ENCODE peak calls at places on chromosomes 2 and 18, in five cellular contexts. A, U, K, D and M are unnamed samples.

GRCh38 chr2:215137741-215138340 is 585 bp downstream of the ABCA12 start:
- DNase-seq in A (no peak), U (peak; percentile 72), K (no peak), D (peak; percentile 69), M (no peak)

GRCh38 chr2:165162466-165162865 is 41.4 kb downstream of the SCN3A start:
- DNase-seq in A (no peak), U (no peak), K (no peak), D (no peak), M (no peak)

GRCh38 chr2:211453311-211453894 is 897.0 kb downstream of the CPS1 start:
- DNase-seq in A (no peak), U (no peak), K (no peak), D (no peak), M (no peak)

GRCh38 chr18:54607213-54607934 is 16.3 kb downstream of the DYNAP start:
- DNase-seq in A (peak; percentile 66), U (no peak), K (no peak), D (peak; percentile 19), M (peak; percentile 21)

GRCh38 chr2:157948856-157949255 is 72.7 kb upstream of the ACVR1 start:
- DNase-seq in A (no peak), U (no peak), K (no peak), D (no peak), M (no peak)

GRCh38 chr2:72024451-72025175 is 123.0 kb downstream of the CYP26B1 start:
- DNase-seq in A (no peak), U (no peak), K (no peak), D (no peak), M (no peak)

GRCh38 chr2:45649855-45650806 is 1.3 kb upstream of the PRKCE start:
- DNase-seq in A (peak; percentile 75), U (peak; percentile 77), K (peak; percentile 77), D (peak; percentile 78), M (peak; percentile 73)

GRCh38 chr2:166184789-166185188 is 57.0 kb upstream of the SCN1A start:
- DNase-seq in A (no peak), U (peak; percentile 63), K (no peak), D (peak; percentile 43), M (no peak)

GRCh38 chr2:219916761-219917160 is 289.3 kb downstream of the SLC4A3 start:
- DNase-seq in A (no peak), U (no peak), K (no peak), D (no peak), M (no peak)

GRCh38 chr18:32674491-32674890 is 98.3 kb downstream of the KLHL14 start:
- DNase-seq in A (no peak), U (no peak), K (no peak), D (peak; percentile 19), M (peak; percentile 1)

GRCh38 chr2:240647503-240648154 is 22.3 kb downstream of the GPR35 start:
- DNase-seq in A (no peak), U (no peak), K (no peak), D (no peak), M (no peak)

GRCh38 chr2:216692636-216693413 is 2.5 kb downstream of the IGFBP5 start:
- DNase-seq in A (peak; percentile 68), U (peak; percentile 76), K (peak; percentile 69), D (peak; percentile 75), M (peak; percentile 92)

GRCh38 chr2:26941486-26941885 is 29.0 kb upstream of the MAPRE3 start:
- DNase-seq in A (no peak), U (peak; percentile 19), K (no peak), D (peak; percentile 22), M (no peak)

GRCh38 chr2:164458801-164459200 is 162.5 kb downstream of the GRB14 start:
- DNase-seq in A (no peak), U (no peak), K (no peak), D (no peak), M (no peak)

GRCh38 chr2:42053791-42054656 is 6.2 kb downstream of the PKDCC start:
- DNase-seq in A (no peak), U (no peak), K (no peak), D (no peak), M (peak; percentile 79)

GRCh38 chr2:170930132-170931109 is 1.4 kb downstream of the GORASP2 start:
- DNase-seq in A (peak; percentile 26), U (peak; percentile 38), K (peak; percentile 37), D (peak; percentile 68), M (peak; percentile 46)

GRCh38 chr2:224039080-224039769 is at the start of gene SERPINE2:
- DNase-seq in A (no peak), U (peak; percentile 95), K (peak; percentile 38), D (peak; percentile 78), M (peak; percentile 79)

GRCh38 chr2:102540882-102541281 is 67.9 kb downstream of the SLC9A4 start:
- DNase-seq in A (no peak), U (no peak), K (no peak), D (no peak), M (no peak)

GRCh38 chr2:122863516-122863915 is 1108.1 kb downstream of the TSN start:
- DNase-seq in A (no peak), U (no peak), K (no peak), D (no peak), M (no peak)

GRCh38 chr2:195659114-195659513 is 2.1 kb downstream of the SLC39A10 start:
- DNase-seq in A (no peak), U (no peak), K (no peak), D (peak; percentile 25), M (no peak)

GRCh38 chr2:195658541-195658890 is 1.5 kb downstream of the SLC39A10 start:
- DNase-seq in A (no peak), U (peak; percentile 85), K (no peak), D (peak; percentile 80), M (peak; percentile 88)

GRCh38 chr2:195656131-195656858 is 731 bp upstream of the SLC39A10 start:
- DNase-seq in A (no peak), U (no peak), K (no peak), D (no peak), M (peak; percentile 28)

GRCh38 chr2:195657634-195658540 is 861 bp downstream of the SLC39A10 start:
- DNase-seq in A (peak; percentile 50), U (peak; percentile 71), K (peak; percentile 76), D (peak; percentile 83), M (peak; percentile 86)

DNA sequence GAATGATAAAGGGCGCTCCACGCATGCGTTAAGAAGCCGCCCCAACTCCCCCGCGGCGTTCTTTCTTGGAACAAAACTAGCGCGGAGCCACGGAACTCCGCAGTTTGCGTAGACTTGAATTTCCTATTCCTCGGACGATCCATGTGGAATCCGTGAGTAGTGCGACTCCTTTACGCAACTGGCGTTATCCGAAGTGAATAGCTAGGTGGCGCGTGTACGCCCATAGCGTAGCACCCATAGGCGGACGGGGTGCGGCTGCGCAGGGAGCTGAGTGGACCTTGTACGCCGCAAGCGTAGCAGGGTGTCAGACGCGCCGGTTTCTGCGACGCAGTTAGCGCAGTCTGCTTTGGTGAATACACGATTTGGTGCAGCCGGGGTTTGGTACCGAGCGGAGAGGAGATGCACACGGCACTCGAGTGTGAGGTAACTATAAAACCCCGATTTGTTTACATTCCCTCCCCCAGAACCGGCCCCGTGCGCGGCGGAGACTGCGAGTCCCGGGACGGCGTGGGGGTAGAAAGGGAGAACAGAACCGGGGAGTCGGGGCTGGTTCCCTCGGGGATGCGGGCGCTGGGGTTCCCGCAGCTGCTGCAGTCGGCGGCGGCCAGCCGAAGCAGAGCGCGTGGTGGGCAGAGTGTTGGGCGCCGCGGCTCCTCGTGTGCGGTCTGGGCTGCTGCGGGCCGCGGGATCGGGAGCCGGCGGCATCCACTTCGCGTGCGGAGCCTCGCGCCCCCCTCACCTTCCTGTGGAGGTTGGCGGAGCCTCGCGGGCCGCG is at the start of gene SLC39A10:
- DNase-seq in A (peak; percentile 97), U (peak; percentile 99), K (peak; percentile 97), D (peak; percentile 99), M (peak; percentile 99)
- H3K4me3 ChIP-seq in A (peak within 1 kb of the TSS; percentile 87), U (peak within 1 kb of the TSS; percentile 74), K (peak within 1 kb of the TSS; percentile 84), D (peak within 1 kb of the TSS; percentile 91), M (peak within 1 kb of the TSS; percentile 88)

GRCh38 chr2:100820346-100821254 is 661 bp downstream of the NPAS2 start:
- DNase-seq in A (no peak), U (peak; percentile 22), K (no peak), D (peak; percentile 14), M (no peak)

GRCh38 chr2:100821913-100822260 is 1.9 kb downstream of the NPAS2 start:
- DNase-seq in A (no peak), U (no peak), K (no peak), D (no peak), M (no peak)

GRCh38 chr2:100819365-100820345 is at the start of gene NPAS2:
- DNase-seq in A (peak; percentile 30), U (peak; percentile 79), K (peak; percentile 53), D (peak; percentile 75), M (peak; percentile 79)

GRCh38 chr2:100822587-100823248 is 2.8 kb downstream of the NPAS2 start:
- DNase-seq in A (no peak), U (peak; percentile 83), K (no peak), D (peak; percentile 77), M (peak; percentile 74)

GRCh38 chr2:100821255-100821912 is 1.4 kb downstream of the NPAS2 start:
- DNase-seq in A (no peak), U (peak; percentile 63), K (no peak), D (peak; percentile 12), M (peak; percentile 39)
- H3K4me3 ChIP-seq in A (peak overlapping the region; percentile 82), U (peak overlapping the region; percentile 83), K (peak overlapping the region; percentile 53), D (peak overlapping the region; percentile 72), M (no peak overlapping the region)

GRCh38 chr2:105395691-105396090 is 3.2 kb downstream of the FHL2 start:
- DNase-seq in A (no peak), U (no peak), K (no peak), D (no peak), M (no peak)

GRCh38 chr2:105394951-105395611 is 3.8 kb downstream of the FHL2 start:
- DNase-seq in A (no peak), U (no peak), K (no peak), D (peak; percentile 46), M (peak; percentile 78)

GRCh38 chr2:105391058-105391627 is 7.7 kb downstream of the FHL2 start:
- DNase-seq in A (no peak), U (peak; percentile 66), K (no peak), D (peak; percentile 59), M (no peak)

GRCh38 chr2:105391763-105392662 is 6.8 kb downstream of the FHL2 start:
- DNase-seq in A (no peak), U (no peak), K (no peak), D (peak; percentile 52), M (no peak)

DNA sequence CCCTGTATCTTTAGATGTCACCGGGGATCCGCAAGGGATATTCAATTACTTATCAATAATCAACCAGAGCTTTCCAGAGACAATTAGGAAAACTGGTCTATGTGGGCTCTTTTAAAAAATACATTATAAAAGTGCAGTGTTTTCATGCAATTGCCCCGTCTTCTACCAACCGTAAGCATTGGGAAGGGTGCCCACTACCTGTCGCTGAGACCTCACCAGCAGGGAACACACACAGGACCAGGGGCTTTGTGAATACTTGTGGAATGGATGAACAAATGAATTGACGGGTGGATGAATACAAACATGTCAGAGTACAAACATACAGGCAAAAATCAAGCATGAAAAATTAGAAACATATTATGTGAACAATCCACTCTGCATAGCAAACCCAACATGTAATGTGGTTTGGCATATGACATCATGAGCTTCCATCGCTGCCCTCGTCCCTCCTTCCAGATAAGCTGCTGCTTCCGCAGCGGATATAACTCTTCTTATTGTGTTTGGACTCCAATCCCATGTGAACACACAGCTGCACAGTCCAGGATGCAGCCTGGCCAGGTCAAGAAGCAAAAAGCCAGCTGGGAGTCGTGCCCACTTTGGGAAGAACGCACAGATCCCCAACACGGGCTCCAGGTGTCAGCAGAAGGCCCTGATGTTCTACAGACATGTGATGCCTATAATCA is 5.3 kb downstream of the FHL2 start:
- DNase-seq in A (no peak), U (peak; percentile 81), K (no peak), D (peak; percentile 73), M (peak; percentile 95)
- H3K4me3 ChIP-seq in A (no peak overlapping the region), U (no peak overlapping the region), K (no peak overlapping the region), D (peak overlapping the region; percentile 100), M (no peak overlapping the region)

DNA sequence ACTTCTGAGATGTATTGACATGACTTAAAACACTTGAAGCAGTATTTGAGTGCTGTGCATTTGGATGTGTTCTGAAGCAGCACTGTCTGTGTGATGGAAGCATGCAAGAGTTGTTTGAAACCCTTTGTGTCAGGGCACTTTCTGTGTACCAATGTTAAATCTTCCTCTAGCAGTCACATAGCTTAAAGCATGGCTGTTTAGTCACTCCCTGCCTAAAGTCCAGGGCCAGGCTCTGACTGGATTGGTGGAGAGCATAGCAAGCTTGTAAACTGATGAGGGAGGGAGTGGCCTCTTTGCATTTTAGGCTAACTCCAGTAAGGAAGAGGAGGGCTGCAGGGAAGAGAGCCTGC is 73.5 kb downstream of the MYO1B start:
- DNase-seq in A (no peak), U (peak; percentile 85), K (no peak), D (peak; percentile 79), M (peak; percentile 77)
- H3K4me3 ChIP-seq in A (no peak overlapping the region), U (no peak overlapping the region), K (no peak overlapping the region), D (no peak overlapping the region), M (no peak overlapping the region)